ENCODE peak calls at places on chromosome 10, in five cellular contexts. E is SHP77, Z is fibroblast of gingiva, V is neural crest cell, C is HuH-7. N is an unnamed sample.
A peak's percentile ranks its signal among the peaks of the same experiment; 100 is the strongest.

GRCh38 chr10:98020254-98020653 is 10.2 kb downstream of the CRTAC1 start:
- DNase-seq in E (no peak), Z (no peak), V (no peak), C (no peak), N (no peak)

GRCh38 chr10:6542999-6543430 is 37.1 kb downstream of the PRKCQ start:
- DNase-seq in E (no peak), Z (no peak), V (no peak), C (no peak), N (no peak)

GRCh38 chr10:124653811-124654651 is 90.1 kb downstream of the FAM53B start:
- DNase-seq in E (no peak), Z (no peak), V (no peak), C (no peak), N (no peak)

GRCh38 chr10:105699504-105699903 is 1058.4 kb downstream of the SORCS3 start:
- DNase-seq in E (no peak), Z (no peak), V (no peak), C (no peak), N (no peak)

GRCh38 chr10:323651-324293 is 188.5 kb downstream of the ZMYND11 start:
- DNase-seq in E (no peak), Z (peak; percentile 95), V (no peak), C (no peak), N (no peak)

GRCh38 chr10:89115876-89116627 is 91.1 kb downstream of the CH25H start:
- DNase-seq in E (no peak), Z (peak; percentile 54), V (no peak), C (no peak), N (no peak)

GRCh38 chr10:28250782-28251181 is 52.1 kb downstream of the MPP7 start:
- DNase-seq in E (no peak), Z (peak; percentile 7), V (no peak), C (no peak), N (peak; percentile 21)

GRCh38 chr10:6161913-6162312 is 40.8 kb upstream of the PFKFB3 start:
- DNase-seq in E (no peak), Z (peak; percentile 14), V (no peak), C (no peak), N (no peak)

GRCh38 chr10:78920011-78920410 is 148.8 kb upstream of the ZMIZ1 start:
- DNase-seq in E (no peak), Z (no peak), V (no peak), C (no peak), N (no peak)

GRCh38 chr10:102918817-102919236 is 733 bp downstream of the CNNM2 start:
- DNase-seq in E (no peak), Z (no peak), V (no peak), C (peak; percentile 32), N (no peak)

GRCh38 chr10:1136268-1136667 is 80.1 kb downstream of the WDR37 start:
- DNase-seq in E (no peak), Z (no peak), V (no peak), C (no peak), N (no peak)

GRCh38 chr10:95399167-95399566 is 108.4 kb upstream of the PDLIM1 start:
- DNase-seq in E (no peak), Z (no peak), V (no peak), C (no peak), N (no peak)

GRCh38 chr10:103676851-103677417 is 178.4 kb downstream of the SH3PXD2A start:
- DNase-seq in E (no peak), Z (peak; percentile 78), V (no peak), C (no peak), N (no peak)

N was measured in HAP-1.